ENCODE peak calls at places on chromosomes 2 and 18, in five cellular contexts. S is tibial nerve, R is gastrocnemius medialis, D is body of pancreas, W is IMR-90. Q is an unnamed sample.

GRCh38 chr2:218230882-218231281 is 13.9 kb downstream of the ARPC2 start:
- DNase-seq in S (no peak), R (no peak), D (peak; percentile 70), W (peak; percentile 42), Q (no peak)

GRCh38 chr2:200447139-200447855 is 62.6 kb downstream of the KCTD18 start:
- DNase-seq in S (no peak), R (no peak), D (no peak), W (peak; percentile 79), Q (no peak)

GRCh38 chr2:107069890-107070289 is 183.9 kb upstream of the ST6GAL2 start:
- DNase-seq in S (no peak), R (no peak), D (no peak), W (no peak), Q (no peak)

GRCh38 chr2:112848833-112849232 is 12.3 kb upstream of the IL1B start:
- DNase-seq in S (no peak), R (no peak), D (no peak), W (no peak), Q (no peak)

GRCh38 chr2:128626758-128627515 is 308.3 kb upstream of the HS6ST1 start:
- DNase-seq in S (no peak), R (no peak), D (no peak), W (no peak), Q (no peak)

GRCh38 chr2:106165064-106165463 is 29.0 kb downstream of the UXS1 start:
- DNase-seq in S (no peak), R (no peak), D (no peak), W (no peak), Q (no peak)

GRCh38 chr2:15359716-15360531 is 201.2 kb downstream of the NBAS start:
- DNase-seq in S (no peak), R (no peak), D (no peak), W (peak; percentile 93), Q (no peak)

GRCh38 chr2:119282966-119283511 is 59.4 kb downstream of the STEAP3 start:
- DNase-seq in S (peak; percentile 12), R (no peak), D (peak; percentile 34), W (no peak), Q (peak; percentile 37)

GRCh38 chr2:37686792-37687595 is 15.6 kb upstream of the CDC42EP3 start:
- DNase-seq in S (no peak), R (no peak), D (no peak), W (no peak), Q (no peak)

GRCh38 chr2:40579247-40579646 is 127.4 kb upstream of the SLC8A1 start:
- DNase-seq in S (no peak), R (no peak), D (no peak), W (peak; percentile 39), Q (no peak)

GRCh38 chr18:25057491-25058050 is 294.4 kb downstream of the ZNF521 start:
- DNase-seq in S (no peak), R (no peak), D (no peak), W (no peak), Q (no peak)

GRCh38 chr2:210389856-210390255 is 74.9 kb upstream of the MYL1 start:
- DNase-seq in S (no peak), R (no peak), D (no peak), W (no peak), Q (no peak)

GRCh38 chr2:151943461-151943860 is 115.2 kb upstream of the ARL5A start:
- DNase-seq in S (no peak), R (no peak), D (no peak), W (no peak), Q (no peak)

GRCh38 chr2:6140509-6140908 is 448.3 kb downstream of the SOX11 start:
- DNase-seq in S (no peak), R (no peak), D (no peak), W (no peak), Q (no peak)

GRCh38 chr2:144894612-144895300 is 374.8 kb upstream of the ZEB2 start:
- DNase-seq in S (no peak), R (no peak), D (no peak), W (no peak), Q (no peak)

GRCh38 chr18:7635948-7636347 is 68.8 kb downstream of the PTPRM start:
- DNase-seq in S (no peak), R (no peak), D (no peak), W (no peak), Q (no peak)

GRCh38 chr2:148306027-148306426 is 285.1 kb downstream of the MBD5 start:
- DNase-seq in S (no peak), R (no peak), D (no peak), W (no peak), Q (no peak)

GRCh38 chr2:105397959-105398521 is 811 bp downstream of the FHL2 start:
- DNase-seq in S (no peak), R (no peak), D (no peak), W (no peak), Q (peak; percentile 82)

GRCh38 chr2:118186110-118186857 is 98.0 kb downstream of the INSIG2 start:
- DNase-seq in S (peak; percentile 70), R (peak; percentile 63), D (peak; percentile 89), W (peak; percentile 75), Q (peak; percentile 96)

GRCh38 chr18:8003878-8004675 is 437.0 kb downstream of the PTPRM start:
- DNase-seq in S (no peak), R (no peak), D (peak; percentile 7), W (peak; percentile 77), Q (no peak)

GRCh38 chr2:186740266-186740665 is 46.4 kb downstream of the FAM171B start:
- DNase-seq in S (no peak), R (no peak), D (no peak), W (no peak), Q (no peak)

GRCh38 chr2:224776795-224777562 is 60.8 kb upstream of the CCDC195 start:
- DNase-seq in S (no peak), R (no peak), D (no peak), W (no peak), Q (no peak)

GRCh38 chr2:68385232-68385906 is 20.3 kb downstream of the PLEK start:
- DNase-seq in S (no peak), R (no peak), D (peak; percentile 17), W (no peak), Q (peak; percentile 49)
- H3K4me3 ChIP-seq in S (no peak overlapping the region), R (no peak overlapping the region), D (no peak overlapping the region), W (no peak overlapping the region), Q (no peak overlapping the region)

DNA sequence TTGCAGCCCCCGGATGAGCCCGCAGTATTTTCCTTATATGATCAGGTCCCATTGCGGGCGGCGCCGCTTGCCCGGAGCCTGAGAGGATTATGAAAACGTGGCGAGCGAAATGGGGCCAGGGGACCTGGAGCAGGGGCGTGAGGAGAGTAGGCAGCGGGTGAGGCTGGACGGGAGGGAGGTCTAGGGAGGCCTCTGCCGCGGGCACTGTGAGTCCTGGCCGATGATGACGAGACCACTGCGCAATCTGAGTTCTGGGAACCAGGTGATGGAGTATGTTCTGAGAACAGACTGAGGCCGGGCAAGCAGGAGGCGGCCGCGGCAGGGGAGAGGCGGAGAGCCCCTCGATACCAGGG is 790 bp upstream of the ACAA2 start:
- DNase-seq in S (peak; percentile 53), R (peak; percentile 38), D (peak; percentile 70), W (peak; percentile 69), Q (no peak)
- TF ChIP-seq POLR2A in S (no peak), R (peak; percentile 37), D (peak; percentile 63), W (no peak), Q (no peak)

DNA sequence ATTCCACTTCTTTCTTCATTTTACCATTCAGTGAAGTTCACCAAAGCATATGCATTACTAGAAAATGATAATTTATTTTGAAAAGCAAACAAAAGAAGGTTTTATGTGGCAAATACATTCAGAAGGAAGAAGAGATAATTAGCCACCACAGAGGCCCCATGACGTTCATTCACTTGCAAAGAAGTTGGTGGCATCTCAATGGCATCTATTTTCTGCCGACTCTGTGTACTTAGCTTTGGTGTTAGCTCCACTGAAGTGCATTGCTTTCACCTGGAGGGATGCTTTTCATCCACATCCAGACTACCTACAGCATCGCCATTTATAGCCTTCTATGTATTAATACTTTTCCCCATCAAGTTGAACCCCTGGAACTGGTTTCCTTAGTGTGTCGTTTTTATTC is 53.8 kb downstream of the TRIB2 start:
- DNase-seq in S (no peak), R (no peak), D (no peak), W (no peak), Q (no peak)
- H3K36me3 ChIP-seq in S (no peaks in the 10 kb centered on the region), R (no peaks in the 10 kb centered on the region), D (no peaks in the 10 kb centered on the region), W (no peaks in the 10 kb centered on the region), Q (no peaks in the 10 kb centered on the region)

DNA sequence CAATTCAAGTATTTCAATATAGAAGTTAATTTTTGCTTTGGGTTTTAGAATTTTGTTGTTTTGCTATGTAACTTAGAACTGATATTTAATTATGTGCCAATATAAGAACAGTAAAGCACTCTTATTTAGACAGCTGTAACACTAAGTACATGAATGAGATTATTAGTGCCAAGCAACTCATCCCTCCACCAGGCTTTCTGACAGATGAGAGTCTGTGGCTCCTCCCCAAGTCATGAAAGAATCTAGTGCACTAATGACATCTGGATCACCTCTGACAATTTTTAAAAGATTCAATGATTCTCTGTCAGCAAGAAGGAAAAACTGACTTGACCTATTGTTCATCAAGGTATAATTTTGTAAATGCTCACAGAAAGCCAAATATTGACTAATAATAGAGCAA is 67.8 kb downstream of the TMEFF2 start:
- DNase-seq in S (no peak), R (no peak), D (no peak), W (no peak), Q (no peak)
- H3K4me3 ChIP-seq in S (no peak overlapping the region), R (no peak overlapping the region), D (no peak overlapping the region), W (no peak overlapping the region), Q (no peak overlapping the region)

GRCh38 chr2:189580662-189581353 is at the start of gene SLC40A1:
- DNase-seq in S (peak; percentile 56), R (peak; percentile 65), D (peak; percentile 89), W (peak; percentile 36), Q (peak; percentile 96)
- TF ChIP-seq POLR2A in S (peak; percentile 56), R (peak; percentile 84), D (peak; percentile 97), W (no peak), Q (no peak)

GRCh38 chr2:12739721-12740254 is 23.1 kb downstream of the TRIB2 start:
- DNase-seq in S (no peak), R (no peak), D (no peak), W (no peak), Q (no peak)
- H3K36me3 ChIP-seq in S (no peaks in the 10 kb centered on the region), R (no peaks in the 10 kb centered on the region), D (no peaks in the 10 kb centered on the region), W (peaks cover 67% of the 10 kb centered on the region), Q (peaks cover 9% of the 10 kb centered on the region)

Q was measured in upper lobe of left lung.